ENCODE peak calls at places on chromosomes 16 and 17, in seven cellular contexts. M is H1, B is osteoblast, U is ascending aorta, R is heart left ventricle, E is thoracic aorta, K is OCI-LY7. Y is an unnamed sample.

GRCh38 chr16:68369168-68369567 is 58.3 kb downstream of the PRMT7 start:
- DNase-seq in M (no peak), B (peak; percentile 81), U (no peak), R (no peak), E (no peak), K (no peak), Y (no peak)

GRCh38 chr16:621526-622105 is 9.2 kb upstream of the WFIKKN1 start:
- DNase-seq in M (no peak), B (peak; percentile 84), U (no peak), R (no peak), E (no peak), K (no peak), Y (peak; percentile 35)

GRCh38 chr16:87703071-87703470 is 62.7 kb downstream of the KLHDC4 start:
- DNase-seq in M (no peak), B (no peak), U (no peak), R (no peak), E (no peak), K (no peak), Y (no peak)

GRCh38 chr17:63495471-63495870 is 18.6 kb downstream of the ACE start:
- DNase-seq in M (no peak), B (peak; percentile 22), U (no peak), R (no peak), E (no peak), K (no peak), Y (no peak)

GRCh38 chr16:17282247-17282646 is 188.5 kb downstream of the XYLT1 start:
- DNase-seq in M (no peak), B (no peak), U (no peak), R (no peak), E (no peak), K (peak; percentile 85), Y (no peak)

GRCh38 chr16:12531937-12532336 is 271.8 kb downstream of the CPPED1 start:
- DNase-seq in M (no peak), B (no peak), U (no peak), R (no peak), E (no peak), K (no peak), Y (no peak)

GRCh38 chr16:21663889-21664647 is at the start of gene OTOA:
- DNase-seq in M (peak; percentile 29), B (peak; percentile 86), U (no peak), R (no peak), E (no peak), K (no peak), Y (no peak)

GRCh38 chr17:43528319-43528987 is 17.7 kb downstream of the ETV4 start:
- DNase-seq in M (no peak), B (no peak), U (no peak), R (peak; percentile 46), E (no peak), K (no peak), Y (no peak)

GRCh38 chr17:29039764-29040598 is 3.0 kb upstream of the PIPOX start:
- DNase-seq in M (no peak), B (peak; percentile 94), U (no peak), R (no peak), E (no peak), K (no peak), Y (no peak)

GRCh38 chr16:87636741-87637140 is 34.4 kb downstream of the JPH3 start:
- DNase-seq in M (no peak), B (no peak), U (no peak), R (no peak), E (no peak), K (no peak), Y (no peak)

GRCh38 chr17:14157822-14158221 is 78.8 kb downstream of the CDRT15 start:
- DNase-seq in M (no peak), B (no peak), U (no peak), R (no peak), E (no peak), K (no peak), Y (no peak)

GRCh38 chr16:51648521-51648920 is 497.5 kb upstream of the SALL1 start:
- DNase-seq in M (no peak), B (no peak), U (no peak), R (no peak), E (no peak), K (no peak), Y (no peak)

GRCh38 chr16:4344659-4345438 is 6.3 kb downstream of the PAM16 start:
- DNase-seq in M (no peak), B (peak; percentile 87), U (no peak), R (no peak), E (no peak), K (no peak), Y (no peak)

GRCh38 chr16:66740533-66740932 is 10.9 kb downstream of the DYNC1LI2 start:
- DNase-seq in M (no peak), B (no peak), U (no peak), R (no peak), E (no peak), K (no peak), Y (no peak)

GRCh38 chr16:81723098-81723723 is 55.9 kb upstream of the PLCG2 start:
- DNase-seq in M (no peak), B (peak; percentile 85), U (no peak), R (peak; percentile 34), E (no peak), K (peak; percentile 90), Y (no peak)

GRCh38 chr16:78505544-78506371 is 406.3 kb downstream of the WWOX start:
- DNase-seq in M (no peak), B (no peak), U (no peak), R (peak; percentile 78), E (peak; percentile 15), K (no peak), Y (peak; percentile 70)

GRCh38 chr16:30065943-30066881 is 652 bp downstream of the ALDOA start:
- DNase-seq in M (no peak), B (peak; percentile 97), U (no peak), R (no peak), E (no peak), K (peak; percentile 35), Y (peak; percentile 62)

GRCh38 chr17:56793947-56794346 is 39.8 kb downstream of the C17orf67 start:
- DNase-seq in M (no peak), B (no peak), U (no peak), R (no peak), E (no peak), K (no peak), Y (no peak)

GRCh38 chr16:77913738-77914263 is 108.5 kb upstream of the CLEC3A start:
- DNase-seq in M (no peak), B (no peak), U (no peak), R (no peak), E (no peak), K (no peak), Y (no peak)

GRCh38 chr17:60524463-60525346 is 1.3 kb downstream of the APPBP2 start:
- DNase-seq in M (no peak), B (peak; percentile 32), U (no peak), R (no peak), E (no peak), K (peak; percentile 5), Y (no peak)

GRCh38 chr16:87698241-87698640 is 67.5 kb downstream of the KLHDC4 start:
- DNase-seq in M (no peak), B (peak; percentile 86), U (no peak), R (no peak), E (no peak), K (peak; percentile 89), Y (no peak)

GRCh38 chr16:1159325-1159972 is 6.5 kb downstream of the CACNA1H start:
- DNase-seq in M (no peak), B (no peak), U (no peak), R (peak; percentile 40), E (no peak), K (no peak), Y (no peak)

GRCh38 chr16:80231888-80232287 is 308.9 kb upstream of the DYNLRB2 start:
- DNase-seq in M (no peak), B (peak; percentile 86), U (no peak), R (no peak), E (no peak), K (peak; percentile 7), Y (no peak)

GRCh38 chr16:88974641-88975215 is 2.3 kb downstream of the CBFA2T3 start:
- DNase-seq in M (no peak), B (no peak), U (no peak), R (no peak), E (no peak), K (no peak), Y (no peak)
- H3K4me3 ChIP-seq in M (no peak overlapping the region), B (no peak overlapping the region), U (no peak overlapping the region), R (no peak overlapping the region), E (no peak overlapping the region), K (peak overlapping the region; percentile 60), Y (no peak overlapping the region)

GRCh38 chr17:7588553-7589203 is 1.2 kb downstream of the SOX15 start:
- DNase-seq in M (no peak), B (no peak), U (no peak), R (no peak), E (no peak), K (no peak), Y (no peak)

GRCh38 chr17:7587831-7588230 is 2.1 kb downstream of the SOX15 start:
- DNase-seq in M (no peak), B (peak; percentile 85), U (no peak), R (no peak), E (no peak), K (no peak), Y (no peak)

GRCh38 chr17:7589204-7589868 is 558 bp downstream of the SOX15 start:
- DNase-seq in M (no peak), B (peak; percentile 98), U (peak; percentile 45), R (peak; percentile 80), E (no peak), K (peak; percentile 69), Y (peak; percentile 78)

GRCh38 chr17:7587420-7587786 is 2.5 kb downstream of the SOX15 start:
- DNase-seq in M (no peak), B (peak; percentile 99), U (no peak), R (no peak), E (no peak), K (no peak), Y (no peak)

GRCh38 chr17:7586673-7587419 is 3.0 kb downstream of the SOX15 start:
- DNase-seq in M (no peak), B (peak; percentile 65), U (no peak), R (no peak), E (no peak), K (peak; percentile 36), Y (no peak)
- H3K4me1 ChIP-seq in M (peaks cover 21% of the 10 kb centered on the region), B (peaks cover 53% of the 10 kb centered on the region), U (peaks cover 36% of the 10 kb centered on the region), R (peaks cover 54% of the 10 kb centered on the region), E (peaks cover 44% of the 10 kb centered on the region), K (peaks cover 18% of the 10 kb centered on the region), Y (peaks cover 20% of the 10 kb centered on the region)

GRCh38 chr17:35433075-35433894 is 985 bp upstream of the SLFN12 start:
- DNase-seq in M (peak; percentile 82), B (peak; percentile 85), U (peak; percentile 62), R (peak; percentile 81), E (peak; percentile 78), K (no peak), Y (peak; percentile 87)
- TF ChIP-seq CTCF in M (peak; percentile 32), B (peak; percentile 28), U (no peak), R (no peak), E (no peak), K (no peak), Y (no peak)

DNA sequence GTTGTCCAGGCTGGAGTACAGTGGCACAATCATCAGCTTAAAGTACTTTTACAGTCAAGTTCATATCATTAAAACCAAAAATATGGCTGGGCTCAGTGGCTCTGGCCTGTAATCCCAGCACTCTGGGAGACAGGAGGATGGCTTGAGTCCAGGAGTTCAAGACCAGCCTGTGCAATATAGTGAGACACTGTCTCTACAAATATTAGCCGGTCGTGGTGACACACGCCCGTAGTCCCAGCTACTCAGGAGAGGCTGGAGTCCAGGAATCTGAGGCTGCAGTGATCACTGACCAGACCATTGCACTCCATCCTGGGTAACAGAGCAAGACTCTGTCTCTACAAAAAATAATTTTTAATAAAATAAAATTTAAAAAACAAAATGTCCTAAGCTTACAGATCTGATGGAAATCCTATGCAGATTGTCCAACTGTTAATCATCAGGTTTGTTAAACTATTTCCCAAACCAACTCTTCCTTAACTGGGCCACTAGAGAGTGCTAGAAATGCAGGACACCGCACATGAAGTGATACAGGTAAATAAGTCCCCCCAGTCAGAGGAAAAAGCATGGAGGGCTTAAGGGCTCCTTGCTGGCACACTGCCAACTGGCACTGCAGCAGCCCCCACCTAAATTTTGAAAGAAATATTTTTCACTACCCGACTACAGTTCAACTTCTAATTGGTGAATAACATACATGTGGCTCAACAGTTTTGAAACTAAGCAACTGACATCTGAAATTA is 2.8 kb downstream of the USP22 start:
- DNase-seq in M (no peak), B (no peak), U (no peak), R (no peak), E (no peak), K (peak; percentile 82), Y (no peak)
- H3K4me3 ChIP-seq in M (peak overlapping the region; percentile 94), B (peak overlapping the region; percentile 93), U (peak overlapping the region; percentile 99), R (peak overlapping the region; percentile 99), E (peak overlapping the region; percentile 100), K (peak overlapping the region; percentile 84), Y (no peak overlapping the region)